ENCODE peak calls at places on chromosome 16, in four cellular contexts. One of them, this sample, is unnamed.

GRCh38 chr16:78829280-78829679 is 729.8 kb downstream of the WWOX start:
- DNase-seq in SK-N-SH: no peak
- DNase-seq in HCT116: no peak
- DNase-seq in H1: no peak
- DNase-seq in this sample: no peak

GRCh38 chr16:24509536-24509935 is 29.8 kb upstream of the RBBP6 start:
- DNase-seq in SK-N-SH: no peak
- DNase-seq in H1: no peak
- DNase-seq in HCT116: no peak
- DNase-seq in this sample: no peak

GRCh38 chr16:89880477-89881367 is 7.3 kb downstream of the TCF25 start:
- DNase-seq in HCT116: no peak
- DNase-seq in SK-N-SH: no peak
- DNase-seq in H1: no peak
- DNase-seq in this sample: no peak

GRCh38 chr16:89828199-89828869 is at the start of gene SPIRE2:
- DNase-seq in SK-N-SH: peak
- DNase-seq in HCT116: no peak
- DNase-seq in H1: peak
- DNase-seq in this sample: no peak

GRCh38 chr16:86664518-86665318 is 86.4 kb downstream of the FOXL1 start:
- DNase-seq in SK-N-SH: no peak
- DNase-seq in HCT116: peak
- DNase-seq in H1: no peak
- DNase-seq in this sample: no peak

GRCh38 chr16:56617212-56618085 is 8.1 kb upstream of the MT1E start:
- DNase-seq in HCT116: no peak
- DNase-seq in H1: peak
- DNase-seq in SK-N-SH: no peak
- DNase-seq in this sample: no peak

GRCh38 chr16:9351440-9351839 is 260.0 kb downstream of the HAPSTR1 start:
- DNase-seq in H1: peak
- DNase-seq in HCT116: peak
- DNase-seq in SK-N-SH: no peak
- DNase-seq in this sample: no peak

GRCh38 chr16:8972843-8973586 is 9.3 kb upstream of the USP7 start:
- DNase-seq in H1: no peak
- DNase-seq in SK-N-SH: no peak
- DNase-seq in HCT116: no peak
- DNase-seq in this sample: no peak

GRCh38 chr16:87057291-87057881 is 259.8 kb downstream of the C16orf95 start:
- DNase-seq in HCT116: peak
- DNase-seq in SK-N-SH: peak
- DNase-seq in H1: no peak
- DNase-seq in this sample: no peak

GRCh38 chr16:23502466-23502865 is 7.8 kb downstream of the GGA2 start:
- DNase-seq in SK-N-SH: no peak
- DNase-seq in H1: no peak
- DNase-seq in HCT116: no peak
- DNase-seq in this sample: no peak

GRCh38 chr16:75256059-75256870 is 4.8 kb upstream of the BCAR1 start:
- DNase-seq in H1: no peak
- DNase-seq in HCT116: no peak
- DNase-seq in SK-N-SH: no peak
- DNase-seq in this sample: no peak

GRCh38 chr16:11833951-11834695 is 17.2 kb downstream of the RSL1D1 start:
- DNase-seq in HCT116: no peak
- DNase-seq in H1: no peak
- DNase-seq in SK-N-SH: no peak
- DNase-seq in this sample: peak

GRCh38 chr16:49350265-49351103 is 23.1 kb upstream of the C16orf78 start:
- DNase-seq in SK-N-SH: peak
- DNase-seq in HCT116: peak
- DNase-seq in H1: peak
- DNase-seq in this sample: no peak

GRCh38 chr16:21598676-21599157 is 660 bp upstream of the METTL9 start:
- DNase-seq in HCT116: no peak
- DNase-seq in H1: no peak
- DNase-seq in SK-N-SH: no peak
- DNase-seq in this sample: no peak

GRCh38 chr16:10514369-10515055 is 65.9 kb downstream of the EMP2 start:
- DNase-seq in H1: peak
- DNase-seq in SK-N-SH: peak
- DNase-seq in HCT116: peak
- DNase-seq in this sample: no peak

GRCh38 chr16:28499854-28500253 is 5.4 kb downstream of the APOBR start:
- DNase-seq in H1: no peak
- DNase-seq in HCT116: no peak
- DNase-seq in SK-N-SH: no peak
- DNase-seq in this sample: no peak

GRCh38 chr16:28503470-28504259 is 3.0 kb downstream of the IL27 start:
- DNase-seq in SK-N-SH: no peak
- DNase-seq in HCT116: peak
- DNase-seq in H1: no peak
- DNase-seq in this sample: no peak

GRCh38 chr16:28502290-28502689 is 4.3 kb downstream of the IL27 start:
- DNase-seq in H1: no peak
- DNase-seq in SK-N-SH: no peak
- DNase-seq in HCT116: no peak
- DNase-seq in this sample: no peak

GRCh38 chr16:28498666-28499065 is 4.2 kb downstream of the APOBR start:
- DNase-seq in H1: no peak
- DNase-seq in HCT116: no peak
- DNase-seq in SK-N-SH: no peak
- DNase-seq in this sample: no peak

DNA sequence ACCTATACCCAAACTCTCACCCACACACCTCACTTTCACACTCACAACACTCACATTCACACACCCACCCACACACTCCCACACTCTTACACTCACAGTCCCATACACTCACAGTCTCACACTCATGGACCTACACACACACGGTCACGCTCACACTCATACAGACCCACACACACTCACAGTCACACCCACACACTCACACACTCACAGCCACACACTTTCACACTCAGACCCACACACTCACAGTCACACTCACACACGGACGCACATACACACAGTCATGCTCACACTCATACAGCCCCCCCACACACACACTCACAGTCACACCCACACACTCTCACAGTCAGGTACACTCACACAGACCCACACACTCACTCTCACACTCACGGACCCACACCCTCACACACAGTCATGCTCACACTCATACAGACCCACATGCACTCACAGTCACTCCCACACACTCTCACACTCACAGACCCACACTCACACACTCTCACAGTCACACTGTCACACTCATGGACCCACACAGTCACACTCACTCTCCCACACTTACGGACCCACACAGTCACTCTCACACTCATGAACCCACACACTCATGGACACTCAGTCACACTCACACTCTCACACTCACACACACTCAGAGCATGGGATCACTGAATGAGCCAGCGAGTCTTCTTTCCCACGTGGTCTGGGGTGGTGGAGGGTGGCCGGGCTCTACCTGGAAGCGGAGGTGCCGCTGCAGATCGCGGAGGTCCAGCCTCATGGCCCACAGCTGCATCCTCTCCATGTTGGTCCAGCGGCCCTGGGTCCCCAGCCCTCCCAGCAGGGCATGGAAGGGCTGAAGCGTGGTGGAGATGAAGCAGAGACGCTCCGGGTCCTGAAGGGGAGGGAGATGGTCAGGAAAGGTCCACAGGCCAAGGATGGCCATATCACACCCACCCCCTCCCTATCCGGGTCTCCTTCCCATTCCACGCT is 5.1 kb downstream of the IL27 start:
- DNase-seq in SK-N-SH: no peak
- DNase-seq in H1: no peak
- DNase-seq in HCT116: no peak
- DNase-seq in this sample: no peak
- H3K9ac ChIP-seq in SK-N-SH: no peak
- H3K9ac ChIP-seq in H1: no peak
- H3K9ac ChIP-seq in HCT116: no peak
- H3K9ac ChIP-seq in this sample: no peak

GRCh38 chr16:2764718-2765117 is 12.3 kb downstream of the SRRM2 start:
- DNase-seq in H1: no peak
- DNase-seq in HCT116: no peak
- DNase-seq in SK-N-SH: no peak
- DNase-seq in this sample: no peak

GRCh38 chr16:2766430-2767139 is 10.5 kb downstream of the ELOB start:
- DNase-seq in SK-N-SH: no peak
- DNase-seq in HCT116: no peak
- DNase-seq in H1: no peak
- DNase-seq in this sample: no peak

GRCh38 chr16:2767140-2767731 is 9.8 kb downstream of the ELOB start:
- DNase-seq in H1: no peak
- DNase-seq in HCT116: no peak
- DNase-seq in SK-N-SH: no peak
- DNase-seq in this sample: no peak

GRCh38 chr16:2767891-2768290 is 9.2 kb downstream of the ELOB start:
- DNase-seq in SK-N-SH: no peak
- DNase-seq in H1: no peak
- DNase-seq in HCT116: no peak
- DNase-seq in this sample: no peak

DNA sequence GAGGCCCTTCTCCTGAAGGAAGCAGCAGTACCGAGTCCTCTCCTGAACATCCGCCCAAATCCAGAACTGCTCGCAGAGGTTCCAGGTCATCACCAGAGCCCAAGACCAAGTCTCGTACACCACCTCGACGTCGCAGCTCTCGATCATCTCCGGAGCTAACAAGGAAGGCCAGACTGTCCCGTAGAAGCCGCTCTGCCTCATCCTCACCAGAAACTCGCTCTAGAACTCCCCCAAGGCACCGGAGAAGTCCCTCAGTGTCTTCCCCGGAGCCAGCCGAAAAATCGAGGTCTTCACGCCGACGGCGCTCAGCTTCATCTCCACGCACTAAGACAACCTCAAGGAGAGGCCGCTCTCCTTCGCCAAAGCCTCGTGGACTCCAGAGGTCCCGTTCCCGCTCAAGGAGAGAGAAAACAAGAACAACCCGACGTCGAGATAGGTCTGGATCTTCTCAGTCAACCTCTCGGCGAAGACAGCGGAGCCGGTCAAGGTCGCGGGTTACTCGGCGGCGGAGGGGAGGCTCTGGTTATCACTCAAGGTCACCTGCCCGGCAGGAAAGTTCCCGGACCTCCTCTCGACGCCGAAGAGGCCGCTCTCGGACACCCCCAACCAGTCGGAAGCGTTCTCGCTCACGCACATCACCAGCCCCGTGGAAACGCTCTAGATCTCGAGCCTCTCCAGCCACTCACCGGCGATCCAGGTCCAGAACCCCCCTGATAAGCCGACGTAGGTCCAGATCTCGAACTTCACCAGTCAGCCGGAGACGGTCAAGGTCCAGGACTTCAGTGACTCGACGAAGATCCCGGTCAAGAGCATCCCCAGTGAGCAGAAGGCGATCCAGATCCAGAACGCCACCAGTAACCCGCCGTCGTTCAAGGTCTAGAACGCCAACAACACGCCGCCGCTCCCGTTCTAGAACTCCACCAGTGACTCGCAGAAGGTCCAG is 11.3 kb downstream of the ELOB start:
- DNase-seq in HCT116: no peak
- DNase-seq in H1: no peak
- DNase-seq in SK-N-SH: no peak
- DNase-seq in this sample: no peak
- TF ChIP-seq POLR2AphosphoS5 in HCT116: no peak
- TF ChIP-seq POLR2AphosphoS5 in H1: peak
- TF ChIP-seq POLR2AphosphoS5 in SK-N-SH: no peak
- TF ChIP-seq POLR2AphosphoS5 in this sample: no peak

GRCh38 chr16:67934306-67935095 is 2.1 kb downstream of the PSMB10 start:
- DNase-seq in SK-N-SH: peak
- DNase-seq in HCT116: no peak
- DNase-seq in H1: no peak
- DNase-seq in this sample: no peak

GRCh38 chr16:67935096-67935401 is 1.6 kb downstream of the PSMB10 start:
- DNase-seq in SK-N-SH: peak
- DNase-seq in H1: no peak
- DNase-seq in HCT116: no peak
- DNase-seq in this sample: no peak

GRCh38 chr16:67932462-67932840 is 789 bp upstream of the CTRL start:
- DNase-seq in H1: no peak
- DNase-seq in HCT116: no peak
- DNase-seq in SK-N-SH: no peak
- DNase-seq in this sample: no peak

GRCh38 chr16:67935402-67936123 is 1.1 kb downstream of the PSMB10 start:
- DNase-seq in SK-N-SH: peak
- DNase-seq in HCT116: peak
- DNase-seq in H1: peak
- DNase-seq in this sample: no peak

DNA sequence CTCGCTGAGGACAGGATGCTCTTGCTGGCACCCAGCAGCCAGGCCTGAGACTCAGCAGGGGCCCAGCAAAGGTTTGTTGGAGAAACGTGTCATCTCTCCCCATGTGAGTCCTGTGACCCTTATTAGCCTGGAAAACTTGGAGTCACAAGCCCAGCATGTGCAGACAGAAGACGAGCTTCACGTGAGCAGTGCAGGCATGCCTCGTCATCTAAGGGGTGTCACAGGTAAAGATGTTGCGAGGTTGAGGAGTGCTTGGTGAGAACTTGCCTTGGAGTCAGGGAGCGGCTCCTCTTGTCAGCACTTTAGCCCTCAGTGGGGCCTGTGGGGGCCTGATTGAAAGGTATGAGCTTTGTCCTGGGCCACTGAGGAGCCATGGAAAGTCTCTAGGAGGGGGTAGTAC is 2.1 kb upstream of the CTRL start:
- DNase-seq in H1: no peak
- DNase-seq in SK-N-SH: no peak
- DNase-seq in HCT116: no peak
- DNase-seq in this sample: no peak
- H3K9ac ChIP-seq in H1: no peak
- H3K9ac ChIP-seq in SK-N-SH: no peak
- H3K9ac ChIP-seq in HCT116: no peak
- H3K9ac ChIP-seq in this sample: no peak

GRCh38 chr16:88570691-88571092 is 489 bp downstream of the ZC3H18 start:
- DNase-seq in HCT116: no peak
- DNase-seq in SK-N-SH: no peak
- DNase-seq in H1: no peak
- DNase-seq in this sample: no peak
- TF ChIP-seq POLR2AphosphoS5 in HCT116: peak
- TF ChIP-seq POLR2AphosphoS5 in SK-N-SH: no peak
- TF ChIP-seq POLR2AphosphoS5 in H1: no peak
- TF ChIP-seq POLR2AphosphoS5 in this sample: no peak

GRCh38 chr16:68274441-68274840 is 10.1 kb downstream of the SLC7A6 start:
- DNase-seq in HCT116: no peak
- DNase-seq in H1: no peak
- DNase-seq in SK-N-SH: no peak
- DNase-seq in this sample: no peak

GRCh38 chr16:68273459-68273858 is 9.1 kb downstream of the SLC7A6 start:
- DNase-seq in HCT116: no peak
- DNase-seq in H1: no peak
- DNase-seq in SK-N-SH: no peak
- DNase-seq in this sample: no peak

GRCh38 chr16:68273896-68274295 is 9.6 kb downstream of the SLC7A6 start:
- DNase-seq in H1: no peak
- DNase-seq in HCT116: no peak
- DNase-seq in SK-N-SH: no peak
- DNase-seq in this sample: no peak

GRCh38 chr16:68270353-68270752 is 6.0 kb downstream of the SLC7A6 start:
- DNase-seq in H1: no peak
- DNase-seq in SK-N-SH: no peak
- DNase-seq in HCT116: no peak
- DNase-seq in this sample: no peak

GRCh38 chr16:68272501-68273209 is 8.3 kb downstream of the SLC7A6 start:
- DNase-seq in HCT116: no peak
- DNase-seq in H1: no peak
- DNase-seq in SK-N-SH: no peak
- DNase-seq in this sample: no peak
- H3K9ac ChIP-seq in HCT116: no peak
- H3K9ac ChIP-seq in H1: no peak
- H3K9ac ChIP-seq in SK-N-SH: no peak
- H3K9ac ChIP-seq in this sample: no peak